ENCODE peak calls at places on chromosomes 13 and 19, in nine cellular contexts. Y is nephron progenitor cell, T is sigmoid colon, A is stomach, Z is LNCaP clone FGC, B is gastrocnemius medialis, D is glutamatergic neuron, S is GM10248, Q is B cell. I is an unnamed sample.

GRCh38 chr13:41952749-41953148 is 8.2 kb downstream of the VWA8 start:
- DNase-seq in Y (no peak), T (no peak), A (no peak), Z (no peak), B (no peak), D (no peak), S (no peak), Q (no peak), I (no peak)

GRCh38 chr13:73058432-73058740 is 419 bp upstream of the KLF5 start:
- DNase-seq in Y (no peak), T (no peak), A (no peak), Z (no peak), B (no peak), D (no peak), S (no peak), Q (no peak), I (no peak)

GRCh38 chr19:52270266-52270885 is 989 bp downstream of the ZNF766 start:
- DNase-seq in Y (peak), T (no peak), A (no peak), Z (no peak), B (no peak), D (peak), S (peak), Q (no peak), I (no peak)

GRCh38 chr13:109941951-109942350 is 155.6 kb upstream of the IRS2 start:
- DNase-seq in Y (no peak), T (no peak), A (no peak), Z (no peak), B (no peak), D (no peak), S (no peak), Q (no peak), I (no peak)

GRCh38 chr13:90591927-90592268 is 755.6 kb upstream of the MIR17HG start:
- DNase-seq in Y (no peak), T (no peak), A (no peak), Z (no peak), B (no peak), D (no peak), S (no peak), Q (no peak), I (no peak)

GRCh38 chr19:5751709-5752108 is 31.3 kb downstream of the CATSPERD start:
- DNase-seq in Y (no peak), T (no peak), A (no peak), Z (no peak), B (no peak), D (no peak), S (no peak), Q (no peak), I (no peak)

GRCh38 chr13:49357694-49358093 is 86.2 kb downstream of the CAB39L start:
- DNase-seq in Y (no peak), T (peak), A (no peak), Z (no peak), B (no peak), D (no peak), S (no peak), Q (no peak), I (no peak)

GRCh38 chr19:49681830-49682229 is 4.8 kb downstream of the PRMT1 start:
- DNase-seq in Y (no peak), T (no peak), A (no peak), Z (no peak), B (no peak), D (no peak), S (no peak), Q (peak), I (no peak)

GRCh38 chr13:59259416-59260000 is 904.2 kb downstream of the DIAPH3 start:
- DNase-seq in Y (no peak), T (no peak), A (no peak), Z (no peak), B (no peak), D (no peak), S (no peak), Q (no peak), I (no peak)

GRCh38 chr13:23637813-23638212 is 67.6 kb downstream of the TNFRSF19 start:
- DNase-seq in Y (no peak), T (no peak), A (no peak), Z (no peak), B (no peak), D (peak), S (no peak), Q (no peak), I (no peak)

GRCh38 chr13:59112375-59112774 is 1051.4 kb downstream of the DIAPH3 start:
- DNase-seq in Y (no peak), T (peak), A (no peak), Z (no peak), B (peak), D (no peak), S (no peak), Q (no peak), I (peak)

GRCh38 chr13:31064636-31065035 is 97.1 kb downstream of the HSPH1 start:
- DNase-seq in Y (no peak), T (no peak), A (no peak), Z (no peak), B (no peak), D (no peak), S (no peak), Q (no peak), I (no peak)

GRCh38 chr19:21328402-21328801 is 808 bp downstream of the ZNF708 start:
- DNase-seq in Y (peak), T (no peak), A (no peak), Z (no peak), B (no peak), D (no peak), S (peak), Q (no peak), I (no peak)

GRCh38 chr13:64074989-64075474 is 2659.4 kb upstream of the PCDH20 start:
- DNase-seq in Y (no peak), T (no peak), A (peak), Z (no peak), B (no peak), D (no peak), S (no peak), Q (no peak), I (no peak)

GRCh38 chr13:112434032-112434431 is 57.9 kb downstream of the SPACA7 start:
- DNase-seq in Y (no peak), T (no peak), A (no peak), Z (no peak), B (no peak), D (no peak), S (no peak), Q (no peak), I (no peak)

DNA sequence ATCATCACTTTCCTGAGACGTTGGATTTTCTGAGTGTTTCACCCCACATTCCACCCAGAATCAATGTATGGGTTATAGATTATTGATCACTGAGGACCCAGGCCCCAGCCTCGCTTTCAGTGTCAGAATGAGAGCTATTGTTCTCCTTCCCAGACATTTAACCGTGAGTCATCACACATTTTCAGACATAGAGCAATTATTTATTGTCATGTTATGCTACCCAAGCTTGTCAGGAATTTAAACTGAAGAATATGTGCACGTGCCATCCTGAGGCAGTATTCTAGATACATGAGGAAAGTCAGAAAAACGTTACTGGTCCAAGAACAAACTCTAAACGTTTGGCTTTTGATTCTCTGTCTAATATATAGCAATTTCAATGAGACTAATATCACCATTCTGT is 276.6 kb upstream of the ZNF507 start:
- DNase-seq in Y (no peak), T (no peak), A (no peak), Z (no peak), B (no peak), D (no peak), S (no peak), Q (no peak), I (no peak)
- TF ChIP-seq CTCF in Y (no peak), T (no peak), A (no peak), Z (no peak), B (no peak), D (no peak), S (no peak), Q (no peak), I (no peak)

GRCh38 chr13:52006491-52007245 is 4.6 kb downstream of the ATP7B start:
- DNase-seq in Y (no peak), T (no peak), A (no peak), Z (no peak), B (no peak), D (no peak), S (no peak), Q (no peak), I (no peak)

GRCh38 chr13:52002361-52002760 is 8.9 kb downstream of the ATP7B start:
- DNase-seq in Y (no peak), T (no peak), A (no peak), Z (no peak), B (no peak), D (no peak), S (no peak), Q (no peak), I (no peak)

GRCh38 chr13:52003551-52003950 is 7.7 kb downstream of the ATP7B start:
- DNase-seq in Y (no peak), T (no peak), A (no peak), Z (no peak), B (peak), D (no peak), S (no peak), Q (no peak), I (no peak)

GRCh38 chr13:52001120-52001731 is 10.0 kb downstream of the ATP7B start:
- DNase-seq in Y (no peak), T (no peak), A (no peak), Z (no peak), B (no peak), D (no peak), S (peak), Q (peak), I (no peak)

GRCh38 chr13:52004508-52005183 is 6.6 kb downstream of the ATP7B start:
- DNase-seq in Y (no peak), T (no peak), A (no peak), Z (no peak), B (no peak), D (no peak), S (no peak), Q (no peak), I (no peak)
- TF ChIP-seq CTCF in Y (no peak), T (no peak), A (no peak), Z (no peak), B (no peak), D (no peak), S (no peak), Q (no peak), I (no peak)

GRCh38 chr13:108922108-108922507 is 292.7 kb downstream of the MYO16 start:
- DNase-seq in Y (no peak), T (no peak), A (peak), Z (no peak), B (no peak), D (no peak), S (no peak), Q (no peak), I (no peak)
- TF ChIP-seq CTCF in Y (no peak), T (no peak), A (no peak), Z (no peak), B (no peak), D (no peak), S (no peak), Q (no peak), I (no peak)

GRCh38 chr19:55165952-55166529 is 372 bp downstream of the DNAAF3 start:
- DNase-seq in Y (peak), T (peak), A (peak), Z (peak), B (peak), D (peak), S (no peak), Q (no peak), I (peak)
- TF ChIP-seq CTCF in Y (peak), T (no peak), A (no peak), Z (peak), B (no peak), D (peak), S (peak), Q (no peak), I (peak)

GRCh38 chr19:33998739-33999345 is 173.5 kb upstream of the LSM14A start:
- DNase-seq in Y (no peak), T (no peak), A (no peak), Z (no peak), B (no peak), D (no peak), S (no peak), Q (no peak), I (no peak)
- TF ChIP-seq CTCF in Y (peak), T (peak), A (peak), Z (peak), B (no peak), D (peak), S (no peak), Q (peak), I (peak)

DNA sequence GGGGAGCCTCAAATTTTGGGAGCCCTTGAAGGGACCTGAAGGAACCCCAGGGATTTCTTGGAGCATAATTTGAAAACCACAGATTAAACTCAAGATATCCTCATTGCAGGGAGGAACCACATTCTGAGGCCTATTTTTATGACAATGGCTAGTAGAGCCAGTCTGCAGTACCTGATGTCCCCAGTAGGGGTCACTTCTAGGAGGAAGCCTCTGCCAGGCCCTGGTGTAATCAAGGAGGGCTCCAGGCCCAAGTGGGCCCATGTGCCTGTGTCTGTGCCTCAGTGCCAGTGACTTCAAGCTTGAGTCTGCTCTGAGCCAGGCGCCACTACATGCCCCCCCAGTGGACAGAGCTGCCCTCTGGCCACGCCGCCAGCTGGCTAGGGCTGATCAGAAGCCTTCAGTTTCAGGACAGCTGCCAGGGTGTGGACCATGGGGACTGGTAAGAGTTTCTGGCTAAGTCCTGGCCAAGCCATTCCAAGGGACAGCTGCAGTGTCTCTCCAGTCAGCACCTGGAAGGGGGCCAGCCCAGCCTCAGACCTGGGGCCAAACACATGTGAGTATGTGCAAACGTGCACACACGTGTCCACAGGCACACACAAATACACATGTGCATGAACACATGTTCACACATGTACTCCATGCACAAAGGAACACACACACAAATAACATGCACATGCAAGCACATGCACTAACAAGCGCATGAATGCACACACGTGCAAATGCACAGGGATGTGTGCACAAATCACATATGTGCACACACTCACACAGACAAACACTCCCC is 20.5 kb upstream of the SLC7A10 start:
- DNase-seq in Y (no peak), T (no peak), A (no peak), Z (no peak), B (peak), D (peak), S (no peak), Q (no peak), I (no peak)
- TF ChIP-seq CTCF in Y (peak), T (peak), A (no peak), Z (peak), B (peak), D (peak), S (no peak), Q (peak), I (peak)

GRCh38 chr13:36819811-36820140 is 754 bp downstream of the RFXAP start:
- DNase-seq in Y (no peak), T (no peak), A (no peak), Z (no peak), B (no peak), D (no peak), S (peak), Q (peak), I (no peak)

GRCh38 chr13:36819064-36819810 is at the start of gene RFXAP:
- DNase-seq in Y (peak), T (peak), A (peak), Z (peak), B (peak), D (peak), S (peak), Q (peak), I (peak)

GRCh38 chr13:36818483-36819063 is 449 bp upstream of the RFXAP start:
- DNase-seq in Y (no peak), T (no peak), A (no peak), Z (no peak), B (no peak), D (no peak), S (no peak), Q (no peak), I (no peak)

GRCh38 chr13:36820222-36820621 is 1.2 kb downstream of the RFXAP start:
- DNase-seq in Y (no peak), T (no peak), A (no peak), Z (no peak), B (no peak), D (no peak), S (peak), Q (no peak), I (no peak)

DNA sequence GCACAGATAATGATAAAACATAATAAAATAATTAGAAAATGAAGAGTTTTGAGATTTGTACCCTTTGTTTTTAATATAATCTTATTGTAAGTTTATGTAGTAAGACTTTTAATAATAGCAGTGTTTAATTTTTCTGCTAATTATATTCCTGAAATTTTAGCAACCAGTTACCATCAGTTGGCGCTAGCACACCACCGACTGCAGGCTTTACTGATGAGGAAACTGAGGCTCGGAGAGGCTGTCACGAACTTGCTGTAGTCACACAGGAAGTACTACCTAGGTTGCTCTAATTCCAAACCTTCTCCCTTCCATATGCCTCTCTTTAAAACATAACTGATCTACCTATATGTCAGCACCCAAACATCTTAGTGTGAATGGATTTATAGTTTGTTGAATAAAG is 1.0 kb upstream of the RFXAP start:
- DNase-seq in Y (no peak), T (no peak), A (no peak), Z (no peak), B (no peak), D (no peak), S (no peak), Q (no peak), I (no peak)
- TF ChIP-seq CTCF in Y (no peak), T (no peak), A (no peak), Z (no peak), B (no peak), D (no peak), S (no peak), Q (no peak), I (no peak)

GRCh38 chr13:36454121-36454520 is 21.8 kb downstream of the CCNA1 start:
- DNase-seq in Y (no peak), T (no peak), A (no peak), Z (no peak), B (no peak), D (no peak), S (no peak), Q (no peak), I (no peak)

GRCh38 chr13:36456577-36456976 is 24.3 kb downstream of the CCNA1 start:
- DNase-seq in Y (no peak), T (no peak), A (no peak), Z (no peak), B (no peak), D (no peak), S (no peak), Q (no peak), I (no peak)

GRCh38 chr13:36450534-36450933 is 18.2 kb downstream of the CCNA1 start:
- DNase-seq in Y (no peak), T (no peak), A (no peak), Z (no peak), B (no peak), D (no peak), S (no peak), Q (no peak), I (no peak)

GRCh38 chr13:36454962-36455361 is 22.7 kb downstream of the CCNA1 start:
- DNase-seq in Y (no peak), T (no peak), A (no peak), Z (no peak), B (no peak), D (no peak), S (no peak), Q (no peak), I (no peak)

DNA sequence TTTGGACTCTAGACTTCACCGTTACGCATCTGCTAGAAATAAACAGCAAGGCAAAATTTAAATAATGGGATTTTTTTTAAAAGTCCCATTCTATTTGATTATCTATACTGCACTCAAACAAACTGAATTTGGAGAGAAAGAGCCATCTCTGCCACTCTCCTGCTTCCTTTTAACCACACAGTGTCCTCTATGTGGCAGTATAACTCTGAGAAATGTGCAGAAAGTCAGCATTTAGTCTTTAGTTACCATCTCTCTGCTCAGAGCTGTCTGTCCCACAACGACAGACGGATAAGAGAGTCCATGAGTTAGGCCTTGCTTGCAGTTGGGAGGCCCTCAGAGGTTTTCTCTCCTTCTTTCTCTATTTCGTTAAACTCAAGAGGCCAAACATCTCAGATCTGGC is 21.2 kb downstream of the CCNA1 start:
- DNase-seq in Y (no peak), T (no peak), A (no peak), Z (no peak), B (no peak), D (no peak), S (no peak), Q (no peak), I (no peak)
- TF ChIP-seq CTCF in Y (no peak), T (no peak), A (no peak), Z (peak), B (no peak), D (no peak), S (peak), Q (no peak), I (peak)